ENCODE peak calls at places on chromosome 6, in seven cellular contexts. P is heart right ventricle; O is psoas muscle; X is transverse colon; R is CD8-positive, alpha-beta T cell; U is tibial artery; V is brain microvascular endothelial cell. Y is an unnamed sample. For H3K27me3, the result is how much of the 10 kb centered on the place peaks cover.

GRCh38 chr6:18260448-18261106 is 3.8 kb downstream of the DEK start:
- DNase-seq in O (no peak), X (no peak), P (no peak), R (no peak), V (peak), U (no peak), Y (peak)

GRCh38 chr6:6724319-6725119 is 136.0 kb downstream of the LY86 start:
- DNase-seq in V (peak), U (peak), O (peak), X (peak), R (peak), P (peak), Y (no peak)

GRCh38 chr6:1040393-1040792 is 271.5 kb upstream of the FOXQ1 start:
- DNase-seq in X (no peak), P (no peak), R (no peak), V (no peak), O (no peak), U (no peak), Y (no peak)

GRCh38 chr6:39330476-39330875 is 8.0 kb upstream of the KCNK16 start:
- DNase-seq in X (no peak), R (no peak), P (no peak), O (no peak), U (no peak), V (no peak), Y (no peak)

GRCh38 chr6:44189257-44189656 is 27.5 kb upstream of the MYMX start:
- DNase-seq in O (no peak), U (no peak), P (no peak), X (no peak), R (no peak), V (no peak), Y (no peak)

GRCh38 chr6:140032177-140032576 is 657.7 kb upstream of the CITED2 start:
- DNase-seq in R (no peak), U (no peak), P (no peak), V (no peak), X (no peak), O (no peak), Y (no peak)

GRCh38 chr6:133040025-133040838 is 200.9 kb upstream of the EYA4 start:
- DNase-seq in P (no peak), R (no peak), U (no peak), V (peak), O (no peak), X (no peak), Y (no peak)

GRCh38 chr6:11202513-11203305 is 29.8 kb downstream of the NEDD9 start:
- DNase-seq in R (no peak), U (no peak), X (no peak), V (no peak), P (no peak), O (no peak), Y (no peak)

GRCh38 chr6:129321303-129321702 is 388.7 kb downstream of the ARHGAP18 start:
- DNase-seq in X (no peak), O (no peak), R (no peak), P (no peak), V (peak), U (no peak), Y (no peak)

GRCh38 chr6:130035211-130035610 is 16.8 kb downstream of the L3MBTL3 start:
- DNase-seq in P (no peak), X (no peak), O (no peak), V (no peak), U (no peak), R (no peak), Y (no peak)

GRCh38 chr6:7112741-7113313 is 5.1 kb downstream of the RREB1 start:
- DNase-seq in U (no peak), X (peak), V (no peak), R (peak), P (peak), O (no peak), Y (no peak)

GRCh38 chr6:83514877-83515466 is 2.6 kb downstream of the PRSS35 start:
- DNase-seq in X (no peak), U (no peak), O (no peak), V (peak), R (no peak), P (no peak), Y (no peak)

GRCh38 chr6:53643481-53643965 is 22.0 kb downstream of the KLHL31 start:
- DNase-seq in O (no peak), X (no peak), P (no peak), V (no peak), R (no peak), U (no peak), Y (no peak)

GRCh38 chr6:39114707-39115599 is at the start of gene SAYSD1:
- DNase-seq in O (peak), X (peak), R (peak), U (peak), V (peak), P (peak), Y (peak)

GRCh38 chr6:47479156-47479541 is 1.6 kb downstream of the CD2AP start:
- DNase-seq in P (no peak), O (no peak), X (no peak), V (no peak), U (no peak), R (no peak), Y (no peak)

GRCh38 chr6:19472168-19472567 is 365.0 kb upstream of the ID4 start:
- DNase-seq in U (no peak), V (peak), R (no peak), O (no peak), P (no peak), X (no peak), Y (peak)

GRCh38 chr6:54598787-54599309 is 247.7 kb upstream of the FAM83B start:
- DNase-seq in U (no peak), X (no peak), P (no peak), O (no peak), R (no peak), V (no peak), Y (no peak)

GRCh38 chr6:24897186-24897585 is 38.6 kb downstream of the RIPOR2 start:
- DNase-seq in U (no peak), R (no peak), V (no peak), P (no peak), O (no peak), X (no peak), Y (no peak)

GRCh38 chr6:140670013-140670412 is 1295.6 kb upstream of the CITED2 start:
- DNase-seq in R (no peak), U (no peak), P (no peak), O (no peak), V (no peak), X (no peak), Y (no peak)

GRCh38 chr6:169145476-169145875 is 108.2 kb downstream of the THBS2 start:
- DNase-seq in U (no peak), X (no peak), V (no peak), R (no peak), P (no peak), O (no peak), Y (no peak)

GRCh38 chr6:48032156-48032555 is 78.8 kb downstream of the PTCHD4 start:
- DNase-seq in X (no peak), R (no peak), V (peak), U (no peak), P (no peak), O (no peak), Y (peak)

GRCh38 chr6:13703496-13703895 is 8.1 kb downstream of the RANBP9 start:
- DNase-seq in P (no peak), V (no peak), R (no peak), U (no peak), X (no peak), O (no peak), Y (no peak)

GRCh38 chr6:34065470-34066283 is 80.2 kb downstream of the GRM4 start:
- DNase-seq in V (no peak), X (no peak), U (no peak), R (no peak), P (peak), O (no peak), Y (no peak)

GRCh38 chr6:84150680-84151079 is 76.8 kb downstream of the CEP162 start:
- DNase-seq in U (no peak), X (no peak), V (peak), O (no peak), R (no peak), P (no peak), Y (peak)

GRCh38 chr6:127069659-127070279 is 48.7 kb upstream of the RSPO3 start:
- DNase-seq in R (no peak), O (no peak), P (no peak), V (peak), U (no peak), X (no peak), Y (peak)

GRCh38 chr6:168834814-168835213 is 393.8 kb downstream of the SMOC2 start:
- DNase-seq in P (no peak), O (no peak), U (no peak), V (no peak), R (no peak), X (no peak), Y (no peak)

GRCh38 chr6:39797751-39798150 is 5.6 kb downstream of the DAAM2 start:
- DNase-seq in P (no peak), V (no peak), X (no peak), R (no peak), O (no peak), U (no peak), Y (no peak)

GRCh38 chr6:90654806-90655205 is 67.9 kb upstream of the MAP3K7 start:
- DNase-seq in P (no peak), O (no peak), V (no peak), X (no peak), R (no peak), U (no peak), Y (no peak)

GRCh38 chr6:33023536-33023935 is 14.1 kb upstream of the HLA-DOA start:
- DNase-seq in X (no peak), O (no peak), P (no peak), V (no peak), U (no peak), R (no peak), Y (no peak)

GRCh38 chr6:110053395-110054240 is 75.5 kb downstream of the GPR6 start:
- DNase-seq in V (peak), P (no peak), O (no peak), R (no peak), X (no peak), U (no peak), Y (peak)

GRCh38 chr6:149969635-149970034 is 5.9 kb downstream of the ULBP1 start:
- DNase-seq in O (no peak), X (no peak), R (no peak), U (no peak), P (no peak), V (no peak), Y (no peak)
- H3K27me3 ChIP-seq in O (half or more), X (half or more), R (under half), U (half or more), P (under half), V (under half), Y (under half)

DNA sequence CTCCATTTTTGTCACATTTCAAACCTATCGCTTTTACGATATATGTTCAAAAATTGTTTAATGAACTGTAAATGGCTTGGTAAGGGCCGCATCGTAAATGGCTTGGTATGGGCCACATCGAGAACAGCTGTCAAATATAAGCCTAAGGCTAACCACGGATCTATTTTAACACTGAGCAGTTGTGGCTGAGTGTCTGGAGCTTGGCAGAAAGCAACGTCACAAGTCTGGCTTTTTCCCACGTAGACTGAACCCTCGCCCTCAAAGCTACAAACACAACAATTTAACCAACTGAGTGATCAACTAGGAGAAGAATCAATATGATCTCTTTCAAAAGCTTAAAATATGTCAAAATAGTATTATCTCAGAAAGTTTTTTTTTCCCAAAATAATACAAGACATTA is 71.4 kb upstream of the PRSS16 start:
- DNase-seq in P (no peak), X (no peak), O (no peak), V (peak), R (peak), U (no peak), Y (no peak)
- H3K4me3 ChIP-seq in P (no peak), X (no peak), O (peak), V (no peak), R (no peak), U (no peak), Y (no peak)

DNA sequence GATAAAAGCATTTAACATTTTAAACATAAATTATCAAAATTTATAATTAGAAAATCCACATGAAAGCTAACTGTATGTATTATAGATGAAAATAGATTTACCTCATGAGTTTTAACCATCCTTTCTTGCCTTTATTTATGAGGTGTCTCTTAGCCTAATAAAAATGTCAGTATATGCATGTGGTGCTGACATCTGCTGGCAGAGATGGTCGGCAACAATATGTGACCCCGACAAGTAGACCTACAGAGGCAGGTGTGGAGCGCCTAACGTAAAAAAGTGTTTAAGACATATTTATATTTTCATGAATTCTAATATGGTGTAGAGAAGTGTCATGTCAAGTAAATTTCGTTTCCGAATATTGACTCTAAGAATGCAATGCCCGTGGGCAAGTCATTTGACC is 149.0 kb upstream of the FUT9 start:
- DNase-seq in O (no peak), V (no peak), P (no peak), R (no peak), U (no peak), X (peak), Y (no peak)
- TF ChIP-seq CTCF in O (no peak), V (no peak), P (peak), R (no peak), U (no peak), X (no peak), Y (peak)

GRCh38 chr6:159095561-159096095 is 50.8 kb upstream of the TAGAP start:
- DNase-seq in U (no peak), X (no peak), R (no peak), O (no peak), P (no peak), V (no peak), Y (no peak)
- H3K27me3 ChIP-seq in U (under half), X (under half), R (under half), O (under half), P (under half), V (under half), Y (under half)

GRCh38 chr6:4906942-4907300 is 96.9 kb downstream of the RPP40 start:
- DNase-seq in P (no peak), X (no peak), U (no peak), V (no peak), O (no peak), R (no peak), Y (no peak)
- H3K4me3 ChIP-seq in P (no peak), X (no peak), U (peak), V (no peak), O (no peak), R (peak), Y (no peak)